ENCODE peak calls at places on chromosomes 4 and X, in nine cellular contexts. V, M, S, K, T, O, N, D and J are unnamed samples.

GRCh38 chrX:46180258-46180687 is 364.9 kb downstream of the ZNF674 start:
- DNase-seq in V (no peak), M (no peak), S (no peak), K (peak; percentile 55), T (no peak), O (no peak), N (peak; percentile 32), D (no peak), J (no peak)

GRCh38 chr4:157713342-157713741 is 459.5 kb downstream of the GASK1B start:
- DNase-seq in V (no peak), M (no peak), S (no peak), K (no peak), T (no peak), O (no peak), N (no peak), D (no peak), J (no peak)

GRCh38 chrX:139158256-139158655 is 372.3 kb upstream of the F9 start:
- DNase-seq in V (no peak), M (no peak), S (no peak), K (peak; percentile 85), T (no peak), O (no peak), N (no peak), D (no peak), J (no peak)

GRCh38 chr4:19239565-19239964 is 1012.1 kb upstream of the SLIT2 start:
- DNase-seq in V (no peak), M (no peak), S (no peak), K (peak; percentile 37), T (no peak), O (no peak), N (peak; percentile 5), D (no peak), J (no peak)

GRCh38 chrX:15745179-15745578 is 7.1 kb downstream of the CA5B start:
- DNase-seq in V (no peak), M (no peak), S (no peak), K (no peak), T (no peak), O (no peak), N (no peak), D (no peak), J (no peak)

GRCh38 chrX:9349572-9350259 is 115.1 kb upstream of the TBL1X start:
- DNase-seq in V (no peak), M (no peak), S (no peak), K (peak; percentile 42), T (no peak), O (peak; percentile 14), N (no peak), D (peak; percentile 36), J (no peak)

GRCh38 chr4:122119739-122120138 is 32.4 kb upstream of the BLTP1 start:
- DNase-seq in V (no peak), M (no peak), S (no peak), K (peak; percentile 4), T (no peak), O (no peak), N (no peak), D (no peak), J (no peak)

GRCh38 chrX:40006025-40007017 is 91.4 kb downstream of the BCOR start:
- DNase-seq in V (no peak), M (no peak), S (no peak), K (peak; percentile 19), T (no peak), O (no peak), N (no peak), D (no peak), J (no peak)

GRCh38 chr4:37882665-37883296 is 8.1 kb upstream of the TBC1D1 start:
- DNase-seq in V (no peak), M (no peak), S (no peak), K (peak; percentile 16), T (no peak), O (no peak), N (no peak), D (no peak), J (peak; percentile 64)

GRCh38 chr4:165761968-165762367 is 111.1 kb upstream of the TLL1 start:
- DNase-seq in V (no peak), M (no peak), S (no peak), K (peak; percentile 87), T (no peak), O (no peak), N (no peak), D (no peak), J (no peak)

GRCh38 chr4:75916091-75916661 is 13.9 kb upstream of the PPEF2 start:
- DNase-seq in V (peak; percentile 66), M (no peak), S (no peak), K (peak; percentile 76), T (peak; percentile 65), O (peak; percentile 56), N (peak; percentile 25), D (no peak), J (no peak)

GRCh38 chr4:72325215-72325614 is 243.8 kb downstream of the ADAMTS3 start:
- DNase-seq in V (no peak), M (no peak), S (no peak), K (no peak), T (no peak), O (no peak), N (no peak), D (no peak), J (peak; percentile 83)

GRCh38 chrX:27815209-27815608 is 7.4 kb downstream of the MAGEB10 start:
- DNase-seq in V (no peak), M (no peak), S (no peak), K (peak; percentile 74), T (no peak), O (no peak), N (no peak), D (no peak), J (peak; percentile 25)

GRCh38 chr4:97866821-97867556 is 276.3 kb downstream of the STPG2 start:
- DNase-seq in V (no peak), M (no peak), S (no peak), K (peak; percentile 52), T (no peak), O (no peak), N (no peak), D (no peak), J (peak; percentile 38)

GRCh38 chrX:110310896-110311295 is 7.0 kb downstream of the AMMECR1 start:
- DNase-seq in V (peak; percentile 43), M (no peak), S (no peak), K (no peak), T (peak; percentile 42), O (no peak), N (no peak), D (no peak), J (no peak)

GRCh38 chr4:39030726-39031125 is 1.5 kb downstream of the TMEM156 start:
- DNase-seq in V (no peak), M (no peak), S (no peak), K (no peak), T (no peak), O (no peak), N (no peak), D (no peak), J (no peak)